ENCODE peak calls at places on chromosomes 2 and 18, in four cellular contexts. One of them, this sample, is unnamed.

GRCh38 chr2:18684202-18685040 is 95.1 kb upstream of the NT5C1B start:
- DNase-seq in T-helper 2 cell: no peak
- DNase-seq in CD4-positive, CD25-positive, alpha-beta regulatory T cell: no peak
- DNase-seq in GM13976: no peak
- DNase-seq in this sample: no peak

GRCh38 chr2:205868773-205869333 is 186.6 kb downstream of the NRP2 start:
- DNase-seq in T-helper 2 cell: peak; percentile 24
- DNase-seq in CD4-positive, CD25-positive, alpha-beta regulatory T cell: no peak
- DNase-seq in GM13976: no peak
- DNase-seq in this sample: no peak

GRCh38 chr2:154623819-154624218 is 74.7 kb upstream of the KCNJ3 start:
- DNase-seq in T-helper 2 cell: peak; percentile 1
- DNase-seq in CD4-positive, CD25-positive, alpha-beta regulatory T cell: no peak
- DNase-seq in GM13976: peak; percentile 17
- DNase-seq in this sample: peak; percentile 86

GRCh38 chr2:237222178-237222577 is 136.5 kb downstream of the COPS8 start:
- DNase-seq in T-helper 2 cell: no peak
- DNase-seq in CD4-positive, CD25-positive, alpha-beta regulatory T cell: no peak
- DNase-seq in GM13976: no peak
- DNase-seq in this sample: no peak

GRCh38 chr2:219916261-219916660 is 288.8 kb downstream of the SLC4A3 start:
- DNase-seq in T-helper 2 cell: no peak
- DNase-seq in CD4-positive, CD25-positive, alpha-beta regulatory T cell: no peak
- DNase-seq in GM13976: no peak
- DNase-seq in this sample: no peak

GRCh38 chr2:111986116-111986900 is 68.8 kb upstream of the TMEM87B start:
- DNase-seq in T-helper 2 cell: no peak
- DNase-seq in CD4-positive, CD25-positive, alpha-beta regulatory T cell: no peak
- DNase-seq in GM13976: no peak
- DNase-seq in this sample: no peak

GRCh38 chr2:24491626-24492282 is 700 bp downstream of the NCOA1 start:
- DNase-seq in T-helper 2 cell: peak; percentile 71
- DNase-seq in CD4-positive, CD25-positive, alpha-beta regulatory T cell: peak; percentile 66
- DNase-seq in GM13976: peak; percentile 72
- DNase-seq in this sample: peak; percentile 37

GRCh38 chr18:74310411-74310810 is 5.2 kb upstream of the C18orf63 start:
- DNase-seq in T-helper 2 cell: peak; percentile 29
- DNase-seq in CD4-positive, CD25-positive, alpha-beta regulatory T cell: peak; percentile 14
- DNase-seq in GM13976: no peak
- DNase-seq in this sample: peak; percentile 14

GRCh38 chr2:120177011-120177621 is 46.1 kb downstream of the TMEM185B start:
- DNase-seq in T-helper 2 cell: peak; percentile 95
- DNase-seq in CD4-positive, CD25-positive, alpha-beta regulatory T cell: peak; percentile 86
- DNase-seq in GM13976: peak; percentile 83
- DNase-seq in this sample: no peak

GRCh38 chr18:9642799-9643445 is 28.6 kb upstream of the PPP4R1 start:
- DNase-seq in T-helper 2 cell: no peak
- DNase-seq in CD4-positive, CD25-positive, alpha-beta regulatory T cell: no peak
- DNase-seq in GM13976: no peak
- DNase-seq in this sample: no peak

GRCh38 chr2:238358763-238359162 is 38.4 kb downstream of the TRAF3IP1 start:
- DNase-seq in T-helper 2 cell: no peak
- DNase-seq in CD4-positive, CD25-positive, alpha-beta regulatory T cell: no peak
- DNase-seq in GM13976: no peak
- DNase-seq in this sample: no peak

GRCh38 chr2:126906781-126907180 is 8.1 kb downstream of the TEX51 start:
- DNase-seq in T-helper 2 cell: no peak
- DNase-seq in CD4-positive, CD25-positive, alpha-beta regulatory T cell: no peak
- DNase-seq in GM13976: no peak
- DNase-seq in this sample: no peak

GRCh38 chr18:62554083-62554815 is 31.4 kb downstream of the ZCCHC2 start:
- DNase-seq in T-helper 2 cell: peak; percentile 8
- DNase-seq in CD4-positive, CD25-positive, alpha-beta regulatory T cell: no peak
- DNase-seq in GM13976: no peak
- DNase-seq in this sample: no peak

GRCh38 chr18:55479656-55480420 is 108.2 kb downstream of the TCF4 start:
- DNase-seq in T-helper 2 cell: no peak
- DNase-seq in CD4-positive, CD25-positive, alpha-beta regulatory T cell: no peak
- DNase-seq in GM13976: no peak
- DNase-seq in this sample: no peak

GRCh38 chr2:109150559-109150958 is 21.6 kb downstream of the SH3RF3 start:
- DNase-seq in T-helper 2 cell: no peak
- DNase-seq in CD4-positive, CD25-positive, alpha-beta regulatory T cell: no peak
- DNase-seq in GM13976: no peak
- DNase-seq in this sample: no peak

GRCh38 chr2:79116997-79117928 is 3.0 kb upstream of the REG1A start:
- DNase-seq in T-helper 2 cell: no peak
- DNase-seq in CD4-positive, CD25-positive, alpha-beta regulatory T cell: no peak
- DNase-seq in GM13976: no peak
- DNase-seq in this sample: no peak

GRCh38 chr2:241010531-241011295 is 12.3 kb downstream of the SNED1 start:
- DNase-seq in T-helper 2 cell: no peak
- DNase-seq in CD4-positive, CD25-positive, alpha-beta regulatory T cell: no peak
- DNase-seq in GM13976: no peak
- DNase-seq in this sample: no peak

GRCh38 chr2:7017621-7018260 is 100.5 kb downstream of the RNF144A start:
- DNase-seq in T-helper 2 cell: no peak
- DNase-seq in CD4-positive, CD25-positive, alpha-beta regulatory T cell: no peak
- DNase-seq in GM13976: no peak
- DNase-seq in this sample: no peak

GRCh38 chr18:77081387-77081773 is 51.2 kb downstream of the MBP start:
- DNase-seq in T-helper 2 cell: no peak
- DNase-seq in CD4-positive, CD25-positive, alpha-beta regulatory T cell: no peak
- DNase-seq in GM13976: no peak
- DNase-seq in this sample: no peak

GRCh38 chr2:174330945-174331619 is 3.7 kb upstream of the SP9 start:
- DNase-seq in T-helper 2 cell: no peak
- DNase-seq in CD4-positive, CD25-positive, alpha-beta regulatory T cell: no peak
- DNase-seq in GM13976: no peak
- DNase-seq in this sample: no peak

GRCh38 chr18:13378150-13378549 is 159.6 kb downstream of the LDLRAD4 start:
- DNase-seq in T-helper 2 cell: peak; percentile 45
- DNase-seq in CD4-positive, CD25-positive, alpha-beta regulatory T cell: peak; percentile 23
- DNase-seq in GM13976: no peak
- DNase-seq in this sample: no peak

GRCh38 chr18:23238152-23238531 is 102.9 kb downstream of the CABLES1 start:
- DNase-seq in T-helper 2 cell: no peak
- DNase-seq in CD4-positive, CD25-positive, alpha-beta regulatory T cell: no peak
- DNase-seq in GM13976: no peak
- DNase-seq in this sample: no peak

GRCh38 chr2:161384864-161385263 is 31.2 kb upstream of the TBR1 start:
- DNase-seq in T-helper 2 cell: peak; percentile 87
- DNase-seq in CD4-positive, CD25-positive, alpha-beta regulatory T cell: peak; percentile 51
- DNase-seq in GM13976: no peak
- DNase-seq in this sample: no peak

GRCh38 chr2:169761970-169762292 is 28.3 kb downstream of the KLHL23 start:
- DNase-seq in T-helper 2 cell: no peak
- DNase-seq in CD4-positive, CD25-positive, alpha-beta regulatory T cell: no peak
- DNase-seq in GM13976: no peak
- DNase-seq in this sample: no peak

GRCh38 chr2:235551965-235552364 is 58.1 kb downstream of the AGAP1 start:
- DNase-seq in T-helper 2 cell: peak; percentile 4
- DNase-seq in CD4-positive, CD25-positive, alpha-beta regulatory T cell: no peak
- DNase-seq in GM13976: no peak
- DNase-seq in this sample: peak; percentile 75

GRCh38 chr2:136765736-136766323 is 485 bp downstream of the THSD7B start:
- DNase-seq in T-helper 2 cell: no peak
- DNase-seq in CD4-positive, CD25-positive, alpha-beta regulatory T cell: no peak
- DNase-seq in GM13976: peak; percentile 30
- DNase-seq in this sample: no peak

GRCh38 chr2:46010925-46011490 is 286.2 kb upstream of the EPAS1 start:
- DNase-seq in T-helper 2 cell: peak; percentile 59
- DNase-seq in CD4-positive, CD25-positive, alpha-beta regulatory T cell: peak; percentile 42
- DNase-seq in GM13976: peak; percentile 56
- DNase-seq in this sample: peak; percentile 52

GRCh38 chr2:64263315-64263714 is 119.1 kb upstream of the PELI1 start:
- DNase-seq in T-helper 2 cell: no peak
- DNase-seq in CD4-positive, CD25-positive, alpha-beta regulatory T cell: no peak
- DNase-seq in GM13976: no peak
- DNase-seq in this sample: no peak

GRCh38 chr2:151027147-151027546 is 234.5 kb downstream of the RBM43 start:
- DNase-seq in T-helper 2 cell: no peak
- DNase-seq in CD4-positive, CD25-positive, alpha-beta regulatory T cell: no peak
- DNase-seq in GM13976: no peak
- DNase-seq in this sample: no peak

GRCh38 chr2:74028290-74028689 is 43.6 kb downstream of the TET3 start:
- DNase-seq in T-helper 2 cell: no peak
- DNase-seq in CD4-positive, CD25-positive, alpha-beta regulatory T cell: no peak
- DNase-seq in GM13976: no peak
- DNase-seq in this sample: no peak

GRCh38 chr2:20173496-20174402 is 51.2 kb downstream of the SDC1 start:
- DNase-seq in T-helper 2 cell: no peak
- DNase-seq in CD4-positive, CD25-positive, alpha-beta regulatory T cell: no peak
- DNase-seq in GM13976: no peak
- DNase-seq in this sample: no peak

GRCh38 chr2:43097650-43098049 is 128.8 kb downstream of the ZFP36L2 start:
- DNase-seq in T-helper 2 cell: no peak
- DNase-seq in CD4-positive, CD25-positive, alpha-beta regulatory T cell: no peak
- DNase-seq in GM13976: no peak
- DNase-seq in this sample: no peak

GRCh38 chr2:152497481-152498052 is 162.6 kb downstream of the FMNL2 start:
- DNase-seq in T-helper 2 cell: peak; percentile 70
- DNase-seq in CD4-positive, CD25-positive, alpha-beta regulatory T cell: no peak
- DNase-seq in GM13976: peak; percentile 34
- DNase-seq in this sample: peak; percentile 83

GRCh38 chr2:218393750-218394290 is 5.8 kb upstream of the CTDSP1 start:
- DNase-seq in T-helper 2 cell: peak; percentile 51
- DNase-seq in CD4-positive, CD25-positive, alpha-beta regulatory T cell: no peak
- DNase-seq in GM13976: peak; percentile 16
- DNase-seq in this sample: no peak